ENCODE peak calls at places on chromosomes 12 and 14, in ten cellular contexts. P is activated naive CD4-positive, alpha-beta T cell treated with anti-CD3 and anti-CD28 coated beads for 36 hours; Z is T47D; A is activated B cell treated with CpG ODN at 0.5 μM for 24 hours; N is GM20000; L is frontal cortex; M is cardiac fibroblast; C is stromal cell of bone marrow; G is globus pallidus; J is H9. Y is an unnamed sample.

GRCh38 chr14:72457641-72458040 is 436.3 kb downstream of the DPF3 start:
- DNase-seq in P (no peak), Z (no peak), G (no peak), N (no peak), L (no peak), M (peak; percentile 34), A (no peak), J (no peak), C (no peak), Y (no peak)

GRCh38 chr12:93502802-93503623 is 35.7 kb downstream of the MRPL42 start:
- DNase-seq in N (peak; percentile 18), L (no peak), C (peak; percentile 20), P (peak; percentile 75), J (no peak), G (peak; percentile 34), A (no peak), Z (no peak), M (peak; percentile 68), Y (no peak)

GRCh38 chr12:25884024-25884919 is 74.2 kb upstream of the RASSF8 start:
- DNase-seq in A (no peak), M (no peak), G (no peak), N (no peak), J (peak; percentile 61), P (no peak), C (no peak), L (no peak), Z (no peak), Y (no peak)

GRCh38 chr12:54259194-54260011 is 20.5 kb downstream of the CBX5 start:
- DNase-seq in J (peak; percentile 98), G (peak; percentile 92), L (peak; percentile 70), Z (peak; percentile 45), N (peak; percentile 79), C (peak; percentile 84), M (peak; percentile 94), A (peak; percentile 50), P (peak; percentile 43), Y (no peak)

GRCh38 chr12:27429606-27430005 is 16.9 kb upstream of the SMCO2 start:
- DNase-seq in N (no peak), G (no peak), A (no peak), P (no peak), J (no peak), C (no peak), Z (no peak), M (no peak), L (no peak), Y (no peak)

GRCh38 chr14:20515846-20516245 is 10.5 kb downstream of the RNASE10 start:
- DNase-seq in N (no peak), C (no peak), P (no peak), M (no peak), J (no peak), G (no peak), Z (no peak), L (no peak), A (no peak), Y (no peak)

GRCh38 chr12:119480551-119480950 is 113.0 kb upstream of the TMEM233 start:
- DNase-seq in J (no peak), P (no peak), A (no peak), C (no peak), M (no peak), L (no peak), G (no peak), N (no peak), Z (no peak), Y (no peak)

GRCh38 chr14:56608682-56609081 is 29.1 kb downstream of the TMEM260 start:
- DNase-seq in N (no peak), Z (no peak), M (no peak), G (no peak), A (no peak), L (no peak), C (no peak), P (no peak), J (no peak), Y (no peak)

GRCh38 chr14:68124885-68125731 is 305.5 kb downstream of the RAD51B start:
- DNase-seq in G (no peak), M (peak; percentile 66), J (no peak), Z (no peak), N (no peak), L (no peak), A (no peak), C (no peak), P (no peak), Y (no peak)

GRCh38 chr14:23171251-23171975 is 12.0 kb downstream of the SLC7A8 start:
- DNase-seq in C (peak; percentile 90), M (no peak), P (no peak), N (no peak), G (no peak), A (no peak), Z (no peak), J (no peak), L (no peak), Y (no peak)

GRCh38 chr14:50542941-50543418 is 10.6 kb upstream of the MAP4K5 start:
- DNase-seq in C (peak; percentile 24), P (peak; percentile 54), N (peak; percentile 66), L (no peak), Z (no peak), M (peak; percentile 66), J (no peak), A (no peak), G (peak; percentile 63), Y (no peak)

GRCh38 chr14:70525691-70526090 is 9.1 kb downstream of the ADAM20 start:
- DNase-seq in L (no peak), Z (no peak), G (no peak), J (no peak), A (no peak), M (no peak), C (no peak), N (no peak), P (no peak), Y (no peak)

GRCh38 chr12:67400742-67401141 is 131.6 kb downstream of the CAND1 start:
- DNase-seq in G (no peak), C (no peak), M (no peak), Z (no peak), P (no peak), N (no peak), L (no peak), A (no peak), J (no peak), Y (no peak)

GRCh38 chr12:109736552-109737108 is 23.0 kb downstream of the FAM222A start:
- DNase-seq in C (peak; percentile 31), J (peak; percentile 92), A (peak; percentile 10), Z (no peak), L (no peak), N (no peak), P (peak; percentile 48), G (no peak), M (peak; percentile 68), Y (no peak)

GRCh38 chr14:94050231-94050880 is 24.2 kb downstream of the OTUB2 start:
- DNase-seq in G (no peak), M (no peak), J (peak; percentile 7), A (no peak), L (no peak), P (no peak), Z (no peak), N (no peak), C (no peak), Y (no peak)

GRCh38 chr14:102509744-102510615 is at the start of gene ANKRD9:
- DNase-seq in L (peak; percentile 99), A (peak; percentile 81), J (peak; percentile 95), G (peak; percentile 83), P (peak; percentile 91), C (peak; percentile 87), M (peak; percentile 97), N (peak; percentile 100), Z (peak; percentile 99), Y (peak; percentile 96)

GRCh38 chr14:94769413-94770250 is at the start of gene GSC:
- DNase-seq in J (peak; percentile 83), G (no peak), P (peak; percentile 24), A (no peak), N (peak; percentile 46), Z (peak; percentile 97), L (no peak), C (peak; percentile 8), M (peak; percentile 39), Y (no peak)